ENCODE peak calls at places on chromosomes 11 and 22, in nine cellular contexts. H is GM23248; O is CD4-positive, alpha-beta memory T cell; B is lung; C is CD8-positive, alpha-beta T cell; D is thoracic aorta; Z is Peyer's patch; Y is fibroblast of lung; J is cardiac muscle cell. E is an unnamed sample. For H3K4me1, the result is how much of the 10 kb centered on the place peaks cover.

GRCh38 chr11:64120951-64121569 is 44.9 kb downstream of the MACROD1 start:
- DNase-seq in Y (peak), B (no peak), H (peak), O (no peak), Z (no peak), C (no peak), D (no peak), J (no peak), E (peak)

GRCh38 chr11:67644042-67644441 is 4.5 kb upstream of the TBX10 start:
- DNase-seq in O (no peak), D (no peak), Y (no peak), B (no peak), Z (no peak), C (no peak), H (peak), J (no peak), E (no peak)

GRCh38 chr11:120660024-120660565 is 148.5 kb downstream of the GRIK4 start:
- DNase-seq in C (no peak), B (no peak), Y (peak), J (peak), H (peak), D (no peak), O (no peak), Z (no peak), E (peak)

GRCh38 chr11:66315921-66316811 is 678 bp downstream of the CD248 start:
- DNase-seq in J (no peak), B (no peak), H (peak), Z (no peak), D (no peak), Y (no peak), C (no peak), O (no peak), E (no peak)

GRCh38 chr11:128487978-128488377 is 99.4 kb downstream of the ETS1 start:
- DNase-seq in Y (no peak), H (no peak), B (no peak), D (no peak), J (peak), O (no peak), C (no peak), Z (no peak), E (no peak)

GRCh38 chr11:68977781-68978625 is 2.8 kb downstream of the MRGPRD start:
- DNase-seq in J (no peak), D (no peak), C (no peak), Y (no peak), Z (peak), B (no peak), O (no peak), H (no peak), E (no peak)

GRCh38 chr22:38347944-38348750 is 30.9 kb upstream of the CSNK1E start:
- DNase-seq in D (no peak), C (no peak), Z (peak), B (no peak), O (no peak), Y (no peak), H (peak), J (no peak), E (no peak)

GRCh38 chr11:134032501-134033091 is 36.3 kb upstream of the JAM3 start:
- DNase-seq in J (no peak), C (no peak), D (no peak), Y (peak), H (peak), B (no peak), O (no peak), Z (no peak), E (no peak)

GRCh38 chr22:33274214-33274828 is 216.1 kb upstream of the SYN3 start:
- DNase-seq in O (peak), B (no peak), Y (no peak), Z (peak), J (peak), C (no peak), H (peak), D (no peak), E (no peak)

GRCh38 chr22:42299586-42300285 is 29.3 kb upstream of the TCF20 start:
- DNase-seq in B (no peak), O (peak), Y (no peak), J (peak), C (no peak), D (no peak), Z (peak), H (no peak), E (no peak)

GRCh38 chr22:20606784-20607128 is 99.3 kb downstream of the MED15 start:
- DNase-seq in J (no peak), H (no peak), D (no peak), Z (no peak), Y (no peak), O (no peak), B (no peak), C (no peak), E (no peak)

GRCh38 chr22:41417622-41418390 is 28.8 kb downstream of the TOB2 start:
- DNase-seq in C (no peak), J (no peak), Z (peak), Y (peak), B (peak), D (peak), O (no peak), H (peak), E (no peak)

GRCh38 chr11:61460474-61460881 is 30.6 kb downstream of the SDHAF2 start:
- DNase-seq in O (no peak), Z (no peak), C (no peak), Y (peak), J (no peak), D (no peak), H (peak), B (no peak), E (no peak)

GRCh38 chr22:42365942-42366660 is 66.1 kb downstream of the NFAM1 start:
- DNase-seq in Y (no peak), J (no peak), D (no peak), H (no peak), B (no peak), C (no peak), Z (no peak), O (no peak), E (no peak)

GRCh38 chr11:116434986-116435385 is 337.8 kb downstream of the BUD13 start:
- DNase-seq in H (no peak), C (no peak), J (no peak), O (no peak), D (no peak), B (no peak), Z (no peak), Y (no peak), E (no peak)

GRCh38 chr22:37012262-37012904 is 6.9 kb downstream of the TST start:
- DNase-seq in J (no peak), Y (no peak), H (no peak), Z (peak), O (no peak), B (no peak), D (no peak), C (no peak), E (no peak)

GRCh38 chr22:50192056-50192824 is 6.5 kb downstream of the TRABD start:
- DNase-seq in C (no peak), O (no peak), Z (peak), B (no peak), D (no peak), J (no peak), Y (no peak), H (peak), E (no peak)

GRCh38 chr22:46430961-46431838 is 95.7 kb downstream of the TRMU start:
- DNase-seq in Y (no peak), D (no peak), O (no peak), Z (peak), B (no peak), J (no peak), H (no peak), C (no peak), E (no peak)

GRCh38 chr11:94504689-94505293 is 7.5 kb upstream of the C11orf97 start:
- DNase-seq in O (peak), B (no peak), Y (peak), C (no peak), Z (no peak), D (no peak), H (peak), J (peak), E (peak)

GRCh38 chr22:28869736-28870135 is 13.6 kb upstream of the ZNRF3 start:
- DNase-seq in D (no peak), C (no peak), Y (no peak), O (no peak), J (no peak), H (no peak), Z (no peak), B (no peak), E (no peak)

GRCh38 chr11:100927579-100927978 is 202.0 kb downstream of the PGR start:
- DNase-seq in B (no peak), Z (no peak), J (peak), Y (peak), H (no peak), D (no peak), O (no peak), C (no peak), E (peak)

GRCh38 chr22:36569999-36570398 is 41.0 kb upstream of the EIF3D start:
- DNase-seq in O (no peak), C (no peak), Z (no peak), Y (peak), H (peak), B (no peak), J (peak), D (no peak), E (no peak)

GRCh38 chr11:9719949-9720646 is 56.2 kb downstream of the SWAP70 start:
- DNase-seq in O (no peak), B (no peak), H (peak), Y (no peak), Z (no peak), D (no peak), C (no peak), J (no peak), E (no peak)

GRCh38 chr11:10305262-10305963 is 540 bp downstream of the ADM start:
- DNase-seq in Z (peak), O (peak), J (peak), B (no peak), H (peak), Y (peak), D (no peak), C (no peak), E (no peak)

GRCh38 chr11:35214792-35215193 is 75.8 kb downstream of the CD44 start:
- DNase-seq in D (no peak), J (no peak), Z (no peak), O (no peak), H (peak), Y (peak), C (no peak), B (no peak), E (peak)

GRCh38 chr11:107962181-107962580 is 33.9 kb downstream of the RAB39A start:
- DNase-seq in O (no peak), J (no peak), C (no peak), D (no peak), H (no peak), Z (no peak), B (no peak), Y (peak), E (no peak)

GRCh38 chr22:36725366-36726006 is 21.9 kb upstream of the CACNG2 start:
- DNase-seq in J (no peak), O (no peak), D (no peak), H (no peak), C (no peak), Z (peak), B (no peak), Y (peak), E (no peak)

GRCh38 chr11:31974737-31975136 is 116.1 kb upstream of the RCN1 start:
- DNase-seq in J (no peak), O (no peak), B (no peak), Z (no peak), D (no peak), Y (peak), C (no peak), H (peak), E (no peak)

GRCh38 chr22:23248583-23248982 is 68.3 kb downstream of the BCR start:
- DNase-seq in D (no peak), O (no peak), H (peak), Z (no peak), J (peak), B (peak), C (no peak), Y (peak), E (no peak)

GRCh38 chr11:47028530-47029093 is 92.1 kb downstream of the CSTPP1 start:
- DNase-seq in D (no peak), Z (no peak), Y (peak), J (no peak), B (no peak), C (no peak), H (peak), O (no peak), E (no peak)

GRCh38 chr11:64239662-64240466 is 1.0 kb upstream of the FKBP2 start:
- DNase-seq in D (no peak), Z (peak), C (no peak), Y (no peak), J (no peak), H (no peak), O (no peak), B (no peak), E (peak)

GRCh38 chr11:101862410-101863233 is 52.2 kb upstream of the CEP126 start:
- DNase-seq in C (no peak), H (peak), B (no peak), Z (peak), J (peak), D (no peak), Y (peak), O (no peak), E (peak)

DNA sequence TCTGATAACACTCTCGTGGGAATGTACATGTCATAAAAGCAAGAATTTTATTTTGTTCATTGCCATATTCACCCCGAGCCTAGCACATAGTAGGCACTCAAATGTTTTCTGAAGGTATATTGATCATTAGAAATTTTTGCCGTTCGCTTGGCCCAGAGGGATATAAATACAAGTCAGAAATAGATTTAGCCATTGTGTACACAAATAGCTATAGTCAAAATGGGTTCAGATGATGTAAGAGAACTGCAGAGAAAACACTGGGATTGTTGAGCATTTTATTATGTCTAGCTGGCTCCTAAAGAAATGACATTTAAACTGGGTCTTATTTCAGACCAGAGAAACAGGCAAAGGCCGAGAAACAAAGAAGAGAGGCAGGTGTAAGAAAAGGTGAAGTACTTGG is 49.3 kb downstream of the MCAM start:
- DNase-seq in B (no peak), J (no peak), Z (no peak), Y (no peak), O (no peak), H (no peak), D (no peak), C (no peak), E (no peak)
- H3K4me1 ChIP-seq in B (under half), J (under half), Z (under half), Y (under half), O (half or more), H (under half), D (under half), C (half or more), E (under half)

GRCh38 chr11:124865181-124865901 is at the start of gene ROBO3:
- DNase-seq in Y (peak), D (no peak), B (no peak), O (no peak), C (no peak), Z (no peak), H (no peak), J (no peak), E (peak)

GRCh38 chr11:124864176-124864891 is 898 bp upstream of the ROBO3 start:
- DNase-seq in D (no peak), J (no peak), O (no peak), H (no peak), Y (no peak), C (no peak), B (no peak), Z (no peak), E (no peak)

GRCh38 chr11:124863137-124863825 is 2.0 kb upstream of the ROBO3 start:
- DNase-seq in J (peak), B (peak), Y (peak), H (peak), Z (peak), O (no peak), D (no peak), C (no peak), E (peak)

GRCh38 chr11:124864892-124865180 is 396 bp upstream of the ROBO3 start:
- DNase-seq in J (no peak), D (no peak), H (no peak), O (no peak), Z (no peak), B (no peak), C (no peak), Y (no peak), E (no peak)

GRCh38 chr11:124863826-124864165 is 1.4 kb upstream of the ROBO3 start:
- DNase-seq in Y (no peak), B (no peak), C (no peak), Z (no peak), J (peak), H (no peak), D (no peak), O (no peak), E (no peak)
- H3K4me1 ChIP-seq in Y (under half), B (under half), C (under half), Z (under half), J (under half), H (under half), D (under half), O (under half), E (under half)

GRCh38 chr11:33701831-33702230 is 1.2 kb upstream of the C11orf91 start:
- DNase-seq in Y (peak), O (no peak), B (no peak), H (peak), J (no peak), D (no peak), C (no peak), Z (no peak), E (peak)
- H3K4me1 ChIP-seq in Y (under half), O (under half), B (under half), H (half or more), J (under half), D (under half), C (under half), Z (under half), E (under half)

DNA sequence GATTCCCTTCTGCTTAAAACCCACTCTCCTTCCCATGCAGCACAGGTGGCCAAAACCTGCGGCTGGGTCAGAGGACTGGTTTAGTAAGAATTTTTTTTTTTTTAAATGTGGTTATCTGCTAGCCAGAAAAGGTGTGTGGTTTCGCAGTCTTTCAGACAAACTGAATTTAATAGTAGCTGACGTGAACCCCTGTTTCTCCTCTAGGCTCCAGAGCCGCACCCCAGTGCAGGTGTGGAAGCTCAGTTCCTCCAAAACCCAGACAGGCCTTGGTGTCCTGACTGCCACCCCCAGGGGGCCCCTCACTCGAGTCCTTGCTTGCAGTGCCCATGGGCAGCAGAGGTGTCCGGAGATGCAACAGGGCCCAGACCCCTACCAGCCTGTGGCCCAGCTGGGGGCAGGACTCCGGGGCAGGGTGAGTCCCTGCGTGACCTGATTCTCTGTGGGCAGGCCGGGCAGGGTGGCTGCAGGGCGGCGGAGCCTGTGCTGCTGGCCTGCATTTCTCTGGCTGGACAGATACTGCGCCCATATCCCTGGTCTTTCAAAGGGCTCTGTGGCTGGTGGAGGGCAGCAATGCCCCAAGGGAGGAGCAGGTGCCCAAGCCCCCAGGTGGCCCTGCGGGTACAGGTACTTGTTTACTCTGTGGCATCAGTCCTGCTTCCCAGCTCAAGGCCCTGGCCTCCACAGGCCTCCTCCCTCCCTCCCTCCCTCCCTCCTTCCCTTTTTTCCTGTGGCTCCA is 15.2 kb downstream of the KCNQ1 start:
- DNase-seq in B (no peak), Y (no peak), Z (peak), C (no peak), D (no peak), H (no peak), O (no peak), J (no peak), E (no peak)
- H3K4me1 ChIP-seq in B (under half), Y (under half), Z (half or more), C (under half), D (under half), H (under half), O (under half), J (under half), E (under half)

GRCh38 chr11:76773921-76774361 is 9.2 kb upstream of the TSKU start:
- DNase-seq in D (no peak), B (no peak), O (no peak), Y (no peak), C (no peak), Z (no peak), J (no peak), H (no peak), E (no peak)
- H3K4me1 ChIP-seq in D (under half), B (under half), O (under half), Y (under half), C (under half), Z (under half), J (under half), H (under half), E (under half)

E was measured in mesenchymal stem cell.